ENCODE peak calls at places on chromosomes 2 and 18, in seven cellular contexts. T is AG04450, R is heart left ventricle, S is IMR-90, Q is ascending aorta, N is PC-9, I is SK-N-SH. J is an unnamed sample.

GRCh38 chr2:33559336-33559735 is 39.8 kb downstream of the FAM98A start:
- DNase-seq in N (no peak), S (no peak), Q (no peak), I (no peak), R (no peak), T (no peak), J (no peak)

GRCh38 chr2:196173505-196173904 is 2.1 kb upstream of the STK17B start:
- DNase-seq in R (no peak), I (no peak), S (peak; percentile 23), N (peak; percentile 78), Q (no peak), T (no peak), J (no peak)

GRCh38 chr2:118667964-118668363 is 179.5 kb downstream of the EN1 start:
- DNase-seq in Q (no peak), N (no peak), R (no peak), S (peak; percentile 79), T (no peak), I (no peak), J (no peak)

GRCh38 chr2:20382965-20383800 is 32.5 kb upstream of the PUM2 start:
- DNase-seq in S (peak; percentile 92), Q (no peak), R (no peak), T (peak; percentile 50), I (no peak), N (peak; percentile 33), J (no peak)

GRCh38 chr2:10300997-10301945 is 1.4 kb upstream of the HPCAL1 start:
- DNase-seq in S (no peak), R (no peak), N (no peak), Q (no peak), T (no peak), I (no peak), J (no peak)

GRCh38 chr2:46181306-46181705 is 115.9 kb upstream of the EPAS1 start:
- DNase-seq in Q (no peak), S (no peak), I (no peak), N (no peak), T (no peak), R (no peak), J (no peak)

GRCh38 chr18:29378739-29379138 is 1201.8 kb upstream of the CDH2 start:
- DNase-seq in S (no peak), T (no peak), R (no peak), I (no peak), Q (no peak), N (no peak), J (no peak)

GRCh38 chr2:239438968-239439367 is 38.1 kb upstream of the HDAC4 start:
- DNase-seq in Q (no peak), I (no peak), R (no peak), T (no peak), N (no peak), S (no peak), J (no peak)

GRCh38 chr2:14587119-14587518 is 45.4 kb upstream of the LRATD1 start:
- DNase-seq in N (peak; percentile 65), I (no peak), R (no peak), T (no peak), Q (no peak), S (peak; percentile 10), J (no peak)

GRCh38 chr2:68251187-68251854 is 1.0 kb downstream of the PPP3R1 start:
- DNase-seq in Q (no peak), I (peak; percentile 65), N (peak; percentile 84), T (no peak), R (peak; percentile 71), S (peak; percentile 76), J (peak; percentile 80)

GRCh38 chr2:70133521-70134348 is 46.5 kb downstream of the PCBP1 start:
- DNase-seq in R (no peak), T (no peak), N (no peak), I (no peak), S (no peak), Q (no peak), J (no peak)

GRCh38 chr18:62710417-62710816 is 4.9 kb upstream of the PHLPP1 start:
- DNase-seq in T (no peak), S (peak; percentile 33), R (no peak), I (peak; percentile 11), N (no peak), Q (no peak), J (no peak)

GRCh38 chr18:2573408-2573807 is 2.1 kb downstream of the NDC80 start:
- DNase-seq in T (no peak), N (no peak), R (no peak), I (no peak), Q (no peak), S (no peak), J (no peak)

DNA sequence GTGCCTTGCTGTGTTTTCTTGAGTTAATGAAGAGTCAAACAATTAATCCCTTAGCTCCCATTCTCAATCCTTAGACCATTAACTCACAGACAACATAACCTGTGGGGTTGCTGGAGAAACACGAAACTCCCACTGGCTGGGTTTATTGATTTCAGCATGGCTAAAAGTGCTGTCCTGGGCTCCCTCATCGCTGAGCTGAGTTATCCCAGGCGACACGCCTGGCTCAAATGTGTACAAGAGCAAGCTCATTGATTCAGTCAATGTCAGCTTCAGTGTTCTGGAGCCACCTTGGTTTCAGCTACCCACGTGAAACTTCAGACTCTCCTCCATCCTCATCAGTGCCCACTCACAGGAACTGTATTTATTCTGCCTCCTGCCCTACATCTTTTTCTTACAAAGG is 896.1 kb downstream of the CNTNAP5 start:
- DNase-seq in Q (no peak), S (no peak), I (no peak), N (no peak), R (no peak), T (no peak), J (no peak)
- H3K4me3 ChIP-seq in Q (no peak overlapping the region), S (no peak overlapping the region), I (no peak overlapping the region), N (no peak overlapping the region), R (no peak overlapping the region), T (no peak overlapping the region), J (no peak overlapping the region)

GRCh38 chr2:215713393-215713792 is 277.5 kb upstream of the FN1 start:
- DNase-seq in Q (no peak), S (peak; percentile 90), R (no peak), T (peak; percentile 73), I (no peak), N (no peak), J (no peak)

GRCh38 chr2:215707608-215708007 is 271.7 kb upstream of the FN1 start:
- DNase-seq in R (no peak), N (no peak), Q (no peak), I (no peak), S (no peak), T (no peak), J (no peak)

GRCh38 chr2:215712850-215713230 is 277.0 kb upstream of the FN1 start:
- DNase-seq in N (no peak), S (peak; percentile 47), Q (no peak), I (no peak), T (no peak), R (no peak), J (no peak)

GRCh38 chr2:215712219-215712849 is 276.5 kb upstream of the FN1 start:
- DNase-seq in I (no peak), N (no peak), S (no peak), Q (no peak), T (no peak), R (no peak), J (no peak)

DNA sequence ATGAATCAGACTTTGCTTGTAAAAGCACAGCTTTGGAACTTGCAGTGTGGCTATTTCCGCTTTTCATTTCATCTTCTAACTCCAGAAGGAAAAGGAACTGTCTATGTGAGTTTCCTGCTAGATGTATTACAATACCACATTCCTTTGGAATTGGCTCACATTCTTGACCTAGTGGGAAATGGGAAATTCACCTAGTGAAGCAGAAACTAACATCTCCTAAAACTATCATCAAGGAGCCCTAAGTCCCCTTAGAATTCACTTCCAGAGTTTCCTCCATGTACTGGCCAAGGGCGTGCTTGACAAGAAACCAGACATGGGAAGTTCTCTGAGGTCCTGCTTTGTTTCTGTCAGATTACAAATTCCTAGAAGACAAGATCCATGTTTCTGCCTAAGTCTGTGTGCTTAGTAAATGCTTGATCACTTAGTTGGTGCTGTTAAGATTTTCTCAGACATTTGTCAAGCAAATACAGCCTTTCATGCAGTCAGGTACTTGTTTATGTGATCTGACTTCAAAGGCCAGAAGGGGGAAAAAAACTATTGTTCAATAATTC is 275.7 kb upstream of the FN1 start:
- DNase-seq in S (peak; percentile 78), I (no peak), Q (no peak), N (peak; percentile 67), T (no peak), R (no peak), J (no peak)
- H3K27ac ChIP-seq in S (peak overlapping the region; percentile 21), I (peak overlapping the region; percentile 69), Q (peak overlapping the region; percentile 64), N (peak overlapping the region; percentile 35), T (peak overlapping the region; percentile 25), R (peak overlapping the region; percentile 75), J (peak overlapping the region; percentile 37)

GRCh38 chr18:74289946-74290478 is 1.8 kb downstream of the CYB5A start:
- DNase-seq in N (no peak), S (no peak), I (no peak), T (no peak), Q (no peak), R (no peak), J (no peak)
- H3K4me3 ChIP-seq in N (peak overlapping the region; percentile 81), S (no peak overlapping the region), I (no peak overlapping the region), T (no peak overlapping the region), Q (no peak overlapping the region), R (no peak overlapping the region), J (no peak overlapping the region)

DNA sequence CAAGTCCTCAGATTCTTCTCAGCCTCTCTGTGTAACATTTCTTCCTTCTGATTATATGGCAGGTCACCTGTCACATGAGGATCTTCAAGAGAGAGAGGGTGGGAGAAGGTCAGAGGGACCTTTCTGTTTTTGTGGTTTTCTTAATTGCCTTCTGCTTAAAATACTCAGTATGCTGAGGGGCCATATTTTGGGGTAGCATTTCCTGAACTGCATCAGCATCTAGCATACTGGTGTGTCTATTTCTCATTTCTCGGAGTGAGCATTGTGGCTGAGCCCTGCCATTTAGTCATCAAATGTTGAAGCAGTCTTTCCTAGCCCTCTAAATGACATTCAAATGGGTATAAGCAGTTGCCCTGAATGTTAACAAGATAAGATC is 162.7 kb downstream of the MYO3B start:
- DNase-seq in N (no peak), R (no peak), I (no peak), T (no peak), Q (no peak), S (no peak), J (no peak)
- H3K27ac ChIP-seq in N (no peak overlapping the region), R (no peak overlapping the region), I (no peak overlapping the region), T (no peak overlapping the region), Q (no peak overlapping the region), S (no peak overlapping the region), J (no peak overlapping the region)

J was measured in right cardiac atrium.